ENCODE peak calls at places on chromosome 11, in four cellular contexts. One of them, this sample, is unnamed.

GRCh38 chr11:124740277-124740882 is 638 bp downstream of the NRGN start:
- DNase-seq in substantia nigra: no peak
- DNase-seq in left cardiac atrium: no peak
- DNase-seq in AG09309: no peak
- DNase-seq in this sample: no peak

GRCh38 chr11:76506833-76507232 is 62.0 kb downstream of the EMSY start:
- DNase-seq in left cardiac atrium: no peak
- DNase-seq in substantia nigra: no peak
- DNase-seq in AG09309: no peak
- DNase-seq in this sample: no peak

GRCh38 chr11:43261775-43262174 is 50.0 kb upstream of the API5 start:
- DNase-seq in left cardiac atrium: no peak
- DNase-seq in AG09309: no peak
- DNase-seq in substantia nigra: no peak
- DNase-seq in this sample: no peak

GRCh38 chr11:130478204-130478701 is 29.8 kb downstream of the ADAMTS15 start:
- DNase-seq in left cardiac atrium: peak; percentile 86
- DNase-seq in substantia nigra: no peak
- DNase-seq in AG09309: peak; percentile 71
- DNase-seq in this sample: peak; percentile 94

GRCh38 chr11:120126543-120126942 is 11.4 kb downstream of the TRIM29 start:
- DNase-seq in AG09309: no peak
- DNase-seq in left cardiac atrium: no peak
- DNase-seq in substantia nigra: no peak
- DNase-seq in this sample: no peak

GRCh38 chr11:14537134-14537599 is 17.0 kb upstream of the PSMA1 start:
- DNase-seq in AG09309: no peak
- DNase-seq in left cardiac atrium: no peak
- DNase-seq in substantia nigra: no peak
- DNase-seq in this sample: no peak

GRCh38 chr11:17276236-17277023 is at the start of gene NUCB2:
- DNase-seq in AG09309: peak; percentile 80
- DNase-seq in substantia nigra: peak; percentile 81
- DNase-seq in left cardiac atrium: peak; percentile 99
- DNase-seq in this sample: peak; percentile 87

GRCh38 chr11:44033856-44034255 is 13.9 kb upstream of the ACCSL start:
- DNase-seq in left cardiac atrium: no peak
- DNase-seq in AG09309: no peak
- DNase-seq in substantia nigra: peak; percentile 60
- DNase-seq in this sample: no peak

GRCh38 chr11:29984544-29984943 is 32.3 kb downstream of the KCNA4 start:
- DNase-seq in AG09309: no peak
- DNase-seq in substantia nigra: no peak
- DNase-seq in left cardiac atrium: no peak
- DNase-seq in this sample: no peak

GRCh38 chr11:22920939-22921565 is 60.8 kb upstream of the CCDC179 start:
- DNase-seq in AG09309: peak; percentile 1
- DNase-seq in left cardiac atrium: no peak
- DNase-seq in substantia nigra: no peak
- DNase-seq in this sample: peak; percentile 8

GRCh38 chr11:35033011-35033410 is 106.0 kb upstream of the CD44 start:
- DNase-seq in substantia nigra: no peak
- DNase-seq in AG09309: no peak
- DNase-seq in left cardiac atrium: no peak
- DNase-seq in this sample: no peak

GRCh38 chr11:3037041-3037944 is 19.9 kb downstream of the CARS1 start:
- DNase-seq in AG09309: no peak
- DNase-seq in substantia nigra: peak; percentile 52
- DNase-seq in left cardiac atrium: peak; percentile 87
- DNase-seq in this sample: no peak

GRCh38 chr11:66100272-66101037 is 30.4 kb downstream of the PACS1 start:
- DNase-seq in left cardiac atrium: peak; percentile 74
- DNase-seq in AG09309: no peak
- DNase-seq in substantia nigra: peak; percentile 10
- DNase-seq in this sample: no peak

GRCh38 chr11:14872032-14872431 is 20.0 kb downstream of the CYP2R1 start:
- DNase-seq in AG09309: no peak
- DNase-seq in left cardiac atrium: no peak
- DNase-seq in substantia nigra: no peak
- DNase-seq in this sample: no peak

GRCh38 chr11:132607575-132607974 is 924.7 kb downstream of the OPCML start:
- DNase-seq in left cardiac atrium: no peak
- DNase-seq in substantia nigra: no peak
- DNase-seq in AG09309: no peak
- DNase-seq in this sample: no peak

GRCh38 chr11:134592391-134592990 is 180.4 kb upstream of the B3GAT1 start:
- DNase-seq in left cardiac atrium: no peak
- DNase-seq in substantia nigra: no peak
- DNase-seq in AG09309: no peak
- DNase-seq in this sample: no peak

GRCh38 chr11:36775157-36775556 is 177.1 kb upstream of the RAG2 start:
- DNase-seq in substantia nigra: no peak
- DNase-seq in left cardiac atrium: no peak
- DNase-seq in AG09309: no peak
- DNase-seq in this sample: no peak

GRCh38 chr11:32489464-32489863 is 54.1 kb upstream of the WT1 start:
- DNase-seq in left cardiac atrium: no peak
- DNase-seq in substantia nigra: no peak
- DNase-seq in AG09309: no peak
- DNase-seq in this sample: no peak

GRCh38 chr11:101326141-101326540 is 196.5 kb upstream of the PGR start:
- DNase-seq in left cardiac atrium: no peak
- DNase-seq in AG09309: no peak
- DNase-seq in substantia nigra: no peak
- DNase-seq in this sample: no peak

GRCh38 chr11:2385156-2386151 is 8.3 kb downstream of the CD81 start:
- DNase-seq in substantia nigra: no peak
- DNase-seq in left cardiac atrium: no peak
- DNase-seq in AG09309: no peak
- DNase-seq in this sample: no peak

GRCh38 chr11:12854829-12855228 is 154.3 kb upstream of the RASSF10 start:
- DNase-seq in left cardiac atrium: no peak
- DNase-seq in AG09309: no peak
- DNase-seq in substantia nigra: no peak
- DNase-seq in this sample: no peak

GRCh38 chr11:133892584-133893380 is 47.5 kb upstream of the SPATA19 start:
- DNase-seq in AG09309: no peak
- DNase-seq in substantia nigra: no peak
- DNase-seq in left cardiac atrium: no peak
- DNase-seq in this sample: no peak

GRCh38 chr11:11414996-11415395 is 61.9 kb upstream of the CSNK2A3 start:
- DNase-seq in left cardiac atrium: no peak
- DNase-seq in substantia nigra: no peak
- DNase-seq in AG09309: no peak
- DNase-seq in this sample: no peak

GRCh38 chr11:7890417-7891179 is 40.5 kb downstream of the OR10A6 start:
- DNase-seq in left cardiac atrium: no peak
- DNase-seq in AG09309: no peak
- DNase-seq in substantia nigra: no peak
- DNase-seq in this sample: no peak

This sample was measured in AG09319.